ENCODE peak calls at places on chromosomes 3 and 15, in five cellular contexts. N is H1, H is IMR-90, Q is mesenchymal stem cell, S is H9. A is an unnamed sample.

GRCh38 chr15:39969871-39970270 is 36.0 kb downstream of the EIF2AK4 start:
- DNase-seq in N (no peak), H (peak; percentile 6), Q (peak; percentile 37), S (no peak), A (no peak)

GRCh38 chr3:133659806-133660205 is 1.9 kb downstream of the TOPBP1 start:
- DNase-seq in N (no peak), H (no peak), Q (no peak), S (no peak), A (no peak)

GRCh38 chr3:72036899-72037298 is 252.0 kb upstream of the PROK2 start:
- DNase-seq in N (no peak), H (peak; percentile 3), Q (peak; percentile 95), S (no peak), A (no peak)

GRCh38 chr15:37134699-37135131 is 34.4 kb upstream of the MEIS2 start:
- DNase-seq in N (no peak), H (peak; percentile 58), Q (peak; percentile 61), S (no peak), A (no peak)

GRCh38 chr3:61381745-61382392 is 130.6 kb upstream of the FHIT start:
- DNase-seq in N (no peak), H (peak; percentile 7), Q (peak; percentile 20), S (no peak), A (no peak)

GRCh38 chr3:23785882-23786281 is 19.9 kb upstream of the UBE2E1 start:
- DNase-seq in N (no peak), H (no peak), Q (no peak), S (no peak), A (no peak)

GRCh38 chr3:143538577-143538981 is 309.7 kb downstream of the SLC9A9 start:
- DNase-seq in N (no peak), H (peak; percentile 36), Q (peak; percentile 77), S (no peak), A (no peak)

GRCh38 chr3:24725514-24726255 is 231.0 kb upstream of the THRB start:
- DNase-seq in N (no peak), H (no peak), Q (no peak), S (no peak), A (peak; percentile 76)

GRCh38 chr15:94196536-94196935 is 34.8 kb upstream of the MCTP2 start:
- DNase-seq in N (no peak), H (peak; percentile 60), Q (peak; percentile 86), S (no peak), A (no peak)

GRCh38 chr15:61169275-61169903 is 59.7 kb downstream of the RORA start:
- DNase-seq in N (no peak), H (no peak), Q (no peak), S (no peak), A (no peak)

GRCh38 chr3:184174278-184174645 is 393 bp upstream of the AP2M1 start:
- DNase-seq in N (no peak), H (no peak), Q (no peak), S (no peak), A (no peak)

GRCh38 chr3:126083138-126083445 is 832 bp downstream of the SLC41A3 start:
- DNase-seq in N (no peak), H (no peak), Q (no peak), S (no peak), A (no peak)

GRCh38 chr3:46440531-46441294 is 24.0 kb downstream of the LTF start:
- DNase-seq in N (no peak), H (no peak), Q (no peak), S (no peak), A (peak; percentile 7)

GRCh38 chr3:132543016-132543739 is 53.9 kb upstream of the ACKR4 start:
- DNase-seq in N (no peak), H (peak; percentile 97), Q (peak; percentile 92), S (no peak), A (peak; percentile 74)

GRCh38 chr3:13085081-13085845 is 12.0 kb upstream of the IQSEC1 start:
- DNase-seq in N (no peak), H (no peak), Q (no peak), S (no peak), A (no peak)

DNA sequence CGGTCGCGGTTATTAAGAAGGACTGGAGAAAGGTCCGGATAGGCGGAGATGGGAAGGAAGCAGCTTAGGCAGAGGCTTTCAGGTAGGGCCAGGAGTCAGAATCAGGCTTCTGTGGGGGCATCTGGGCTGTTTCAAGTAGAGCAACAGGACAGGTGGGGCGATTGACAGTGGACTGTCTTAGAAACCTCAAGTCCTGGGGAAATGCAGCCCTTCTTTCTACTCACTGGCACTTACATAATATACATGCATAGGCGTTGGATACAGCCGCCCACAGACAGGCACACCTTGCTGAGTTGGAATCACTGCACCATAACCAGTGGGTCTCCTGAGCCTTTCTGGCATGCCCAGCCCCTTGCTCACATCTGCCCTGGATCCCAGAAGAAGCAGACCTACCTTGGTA is 730 bp downstream of the MYD88 start:
- DNase-seq in N (no peak), H (no peak), Q (no peak), S (no peak), A (no peak)
- H3K14ac ChIP-seq in N (peak overlapping the region; percentile 29), H (peak overlapping the region; percentile 97), Q (no peak overlapping the region), S (no peak overlapping the region), A (peak overlapping the region; percentile 96)

DNA sequence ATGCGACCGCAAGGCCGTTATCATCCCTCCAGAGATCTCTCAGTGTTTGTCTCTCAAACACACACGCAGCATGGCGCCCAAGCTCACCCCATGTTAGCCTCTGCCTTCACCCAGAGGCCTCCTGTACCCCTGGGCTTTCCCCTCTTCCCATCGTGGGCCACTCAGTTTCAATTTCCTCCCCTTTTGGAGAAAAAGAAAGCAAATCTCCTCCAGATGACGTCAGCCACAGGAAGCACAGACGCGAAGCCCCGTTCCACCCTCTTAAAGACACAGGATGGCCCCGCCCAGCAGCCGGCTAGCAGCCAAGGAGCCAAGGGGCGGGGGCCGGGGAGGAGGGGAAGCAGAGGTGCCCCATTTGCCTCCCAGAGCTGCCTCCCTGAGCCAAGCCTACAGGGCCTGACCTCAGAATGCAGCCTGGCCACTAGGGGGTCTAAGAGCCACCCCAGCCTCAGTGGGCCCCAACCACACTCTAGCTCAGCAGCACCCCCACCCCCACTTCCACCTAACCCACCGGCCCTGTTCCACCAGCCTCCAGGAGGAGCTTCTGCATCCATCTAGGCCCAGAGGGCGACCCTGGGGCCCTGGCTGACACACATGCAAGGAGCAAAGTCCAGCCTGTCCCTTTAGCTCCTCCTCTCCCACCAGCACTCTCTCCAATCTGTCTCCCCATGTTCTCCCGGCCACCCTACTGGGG is 26.5 kb downstream of the ATRIP start:
- DNase-seq in N (peak; percentile 89), H (peak; percentile 91), Q (peak; percentile 98), S (peak; percentile 98), A (peak; percentile 86)
- H2BK120ac ChIP-seq in N (peak overlapping the region; percentile 96), H (peak overlapping the region; percentile 89), Q (peak overlapping the region; percentile 82), S (no peak overlapping the region), A (peak overlapping the region; percentile 62)

DNA sequence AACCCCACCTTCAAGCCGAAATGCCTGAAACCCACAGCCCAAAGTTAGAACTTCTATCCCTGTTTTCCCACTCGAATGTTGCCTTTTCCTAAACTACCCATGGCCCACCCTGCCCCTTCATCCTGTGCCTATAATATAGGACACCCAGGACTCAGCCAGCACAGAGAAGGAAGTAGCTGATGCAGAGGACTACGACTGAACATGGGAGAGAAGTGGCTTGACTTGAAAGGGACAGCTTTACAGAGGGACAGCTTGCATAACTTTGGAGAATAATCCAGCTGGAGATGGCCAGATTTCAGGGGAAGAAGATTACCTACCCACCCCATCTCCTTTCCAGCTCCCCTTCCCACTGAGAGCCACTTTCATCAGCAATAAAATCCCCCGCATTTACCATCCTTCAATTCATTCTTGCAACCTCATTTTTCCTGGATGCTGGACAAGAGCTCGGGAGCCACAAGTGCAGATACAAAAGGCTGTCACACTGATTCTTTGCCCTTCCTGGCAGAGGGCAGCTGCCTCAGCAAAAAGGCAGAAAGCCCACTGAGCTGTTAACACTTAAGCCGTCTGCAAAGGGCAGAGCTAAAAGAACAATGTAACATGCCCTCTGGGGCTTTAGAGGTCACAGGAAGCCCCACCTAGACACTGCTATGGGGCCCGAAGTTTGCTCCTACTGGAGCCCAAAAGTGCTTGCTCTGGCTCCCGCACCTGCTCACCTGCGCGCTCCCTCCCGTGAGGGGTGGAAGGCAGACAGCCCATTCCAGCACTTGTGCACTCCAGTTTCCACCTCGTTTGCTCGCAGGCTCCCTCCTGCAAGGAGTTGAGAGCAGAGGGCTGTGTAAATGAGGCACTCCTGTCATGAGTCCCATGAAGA is 224.0 kb downstream of the TBC1D5 start:
- DNase-seq in N (no peak), H (no peak), Q (no peak), S (peak; percentile 55), A (no peak)
- H3K14ac ChIP-seq in N (no peak overlapping the region), H (no peak overlapping the region), Q (no peak overlapping the region), S (no peak overlapping the region), A (no peak overlapping the region)

GRCh38 chr15:46660096-46660842 is 1025.4 kb downstream of the SQOR start:
- DNase-seq in N (no peak), H (no peak), Q (no peak), S (no peak), A (no peak)
- H2BK120ac ChIP-seq in N (no peak overlapping the region), H (no peak overlapping the region), Q (no peak overlapping the region), S (no peak overlapping the region), A (no peak overlapping the region)

GRCh38 chr15:76342046-76342381 is 5.4 kb downstream of the ISL2 start:
- DNase-seq in N (no peak), H (no peak), Q (no peak), S (peak; percentile 43), A (no peak)

GRCh38 chr15:76340802-76341365 is 4.3 kb downstream of the ISL2 start:
- DNase-seq in N (no peak), H (no peak), Q (no peak), S (peak; percentile 40), A (peak; percentile 42)

GRCh38 chr15:76341366-76342045 is 4.9 kb downstream of the ISL2 start:
- DNase-seq in N (no peak), H (no peak), Q (no peak), S (peak; percentile 76), A (peak; percentile 12)

GRCh38 chr15:76343313-76343996 is 6.9 kb downstream of the ISL2 start:
- DNase-seq in N (no peak), H (no peak), Q (no peak), S (no peak), A (no peak)

DNA sequence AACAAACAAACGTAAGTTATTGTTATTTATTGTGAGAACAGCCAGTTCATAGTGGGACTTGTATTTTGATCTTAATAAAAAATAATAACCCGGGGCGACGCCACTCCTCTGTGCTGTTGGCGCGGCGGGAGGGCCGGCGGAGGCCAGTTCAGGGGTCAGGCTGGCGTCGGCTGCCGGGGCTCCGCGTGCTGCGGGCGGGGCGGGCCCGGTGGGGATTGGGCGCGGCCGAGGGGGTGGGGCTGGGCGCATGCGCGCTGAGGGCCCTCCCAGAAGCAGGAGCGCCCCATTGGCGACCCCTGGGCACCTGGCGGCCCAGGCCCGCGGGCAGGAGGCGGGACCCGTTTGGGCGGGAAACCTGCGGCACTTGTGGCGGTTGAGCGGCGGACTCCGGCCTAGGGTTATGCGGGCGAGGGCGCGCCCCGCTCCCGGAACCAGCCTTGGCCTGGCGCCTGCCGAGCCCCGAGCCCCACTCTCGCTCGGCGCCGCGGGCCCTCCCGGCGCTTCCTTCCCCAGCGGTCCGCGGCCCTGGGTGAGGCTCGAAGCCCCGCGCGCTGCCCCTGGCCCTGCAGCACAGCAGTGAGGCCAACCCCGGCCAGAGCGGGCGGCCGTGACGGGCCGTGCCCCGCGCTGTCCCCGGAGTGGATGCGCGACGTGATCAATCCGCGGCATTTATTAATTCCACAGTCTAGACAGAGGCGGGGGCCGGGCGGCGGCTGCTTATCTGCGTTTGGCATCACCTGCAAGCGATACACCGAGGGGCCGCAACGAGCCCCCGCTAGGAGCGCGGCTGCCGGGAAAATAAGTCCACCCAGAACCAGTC is 6.0 kb downstream of the ISL2 start:
- DNase-seq in N (no peak), H (no peak), Q (no peak), S (peak; percentile 83), A (no peak)
- H3K14ac ChIP-seq in N (no peak overlapping the region), H (no peak overlapping the region), Q (no peak overlapping the region), S (no peak overlapping the region), A (no peak overlapping the region)